ENCODE peak calls at places on chromosomes 4 and X, in five cellular contexts. S is mucosa of descending colon; G is stimulated activated CD4-positive, alpha-beta T cell treated with anti-CD3 and anti-CD28 coated beads, Interleukin-1b, Interleukin-23, amount 100 ng/mL, for 1 hour; O is LoVo; L is AG09319. P is an unnamed sample.

GRCh38 chr4:73776363-73776762 is 36.0 kb downstream of the CXCL8 start:
- DNase-seq in S (peak), G (no peak), O (peak), L (peak), P (peak)

GRCh38 chr4:186954506-186954905 is 230.8 kb upstream of the FAT1 start:
- DNase-seq in S (no peak), G (no peak), O (no peak), L (no peak), P (no peak)

GRCh38 chrX:72026341-72027023 is 105.2 kb downstream of the RTL5 start:
- DNase-seq in S (no peak), G (no peak), O (no peak), L (no peak), P (peak)

GRCh38 chr4:8913121-8913857 is 41.6 kb upstream of the HMX1 start:
- DNase-seq in S (no peak), G (no peak), O (no peak), L (no peak), P (no peak)

GRCh38 chr4:145930592-145930991 is 8.0 kb downstream of the ZNF827 start:
- DNase-seq in S (no peak), G (no peak), O (no peak), L (no peak), P (no peak)

GRCh38 chrX:16089086-16089485 is 34.3 kb upstream of the GRPR start:
- DNase-seq in S (no peak), G (no peak), O (no peak), L (no peak), P (no peak)

GRCh38 chr4:6066191-6066590 is 48.0 kb upstream of the C4orf50 start:
- DNase-seq in S (no peak), G (no peak), O (no peak), L (no peak), P (no peak)

GRCh38 chr4:173121044-173121685 is 47.4 kb upstream of the GALNT7 start:
- DNase-seq in S (peak), G (no peak), O (peak), L (no peak), P (peak)

GRCh38 chr4:634599-634985 is 9.2 kb downstream of the PDE6B start:
- DNase-seq in S (no peak), G (no peak), O (no peak), L (no peak), P (no peak)

GRCh38 chrX:23554304-23554703 is 113.0 kb upstream of the PRDX4 start:
- DNase-seq in S (peak), G (no peak), O (peak), L (peak), P (peak)

GRCh38 chr4:168589154-168589553 is 92.3 kb downstream of the PALLD start:
- DNase-seq in S (peak), G (no peak), O (peak), L (no peak), P (peak)

GRCh38 chr4:69800599-69800998 is 40.2 kb upstream of the SULT1B1 start:
- DNase-seq in S (no peak), G (no peak), O (no peak), L (no peak), P (peak)

GRCh38 chr4:165972747-165973146 is 99.7 kb downstream of the TLL1 start:
- DNase-seq in S (no peak), G (no peak), O (no peak), L (no peak), P (peak)

GRCh38 chrX:12802741-12803140 is 11.5 kb downstream of the PRPS2 start:
- DNase-seq in S (no peak), G (no peak), O (no peak), L (no peak), P (no peak)

GRCh38 chrX:153989971-153990655 is 17.6 kb downstream of the TMEM187 start:
- DNase-seq in S (no peak), G (no peak), O (no peak), L (no peak), P (no peak)

GRCh38 chr4:71630783-71631182 is 153.1 kb downstream of the GC start:
- DNase-seq in S (no peak), G (no peak), O (no peak), L (no peak), P (peak)

GRCh38 chr4:142473218-142473959 is 372.7 kb downstream of the INPP4B start:
- DNase-seq in S (peak), G (no peak), O (peak), L (no peak), P (peak)

GRCh38 chr4:107349266-107349665 is 313.2 kb upstream of the DKK2 start:
- DNase-seq in S (no peak), G (no peak), O (no peak), L (no peak), P (no peak)

GRCh38 chrX:63050225-63050624 is 300.9 kb downstream of the SPIN4 start:
- DNase-seq in S (no peak), G (no peak), O (no peak), L (no peak), P (peak)

GRCh38 chrX:38679695-38680094 is 118.4 kb downstream of the TSPAN7 start:
- DNase-seq in S (no peak), G (no peak), O (no peak), L (no peak), P (no peak)

GRCh38 chr4:83548151-83548905 is 12.4 kb downstream of the GPAT3 start:
- DNase-seq in S (peak), G (no peak), O (peak), L (peak), P (peak)

GRCh38 chrX:53318766-53319353 is 37.5 kb upstream of the IQSEC2 start:
- DNase-seq in S (no peak), G (no peak), O (no peak), L (no peak), P (no peak)

GRCh38 chr4:17033256-17034245 is 135.1 kb upstream of the LDB2 start:
- DNase-seq in S (no peak), G (no peak), O (no peak), L (no peak), P (peak)

GRCh38 chr4:53575552-53575951 is 15.7 kb downstream of the LNX1 start:
- DNase-seq in S (no peak), G (no peak), O (no peak), L (no peak), P (no peak)

GRCh38 chr4:173318648-173319211 is 15.4 kb downstream of the HMGB2 start:
- DNase-seq in S (no peak), G (no peak), O (peak), L (no peak), P (peak)

GRCh38 chrX:154444001-154444754 is at the start of gene FAM50A:
- DNase-seq in S (peak), G (peak), O (peak), L (no peak), P (peak)

P was measured in bronchial epithelial cell.